ENCODE peak calls at places on chromosomes 3 and 15, in six cellular contexts. W, L, D, R, N and M are unnamed samples.

GRCh38 chr3:170585937-170586310 is at the start of gene SLC7A14:
- DNase-seq in L (no peak), R (peak; percentile 4), D (no peak), W (no peak), N (no peak), M (no peak)

GRCh38 chr15:58951388-58952060 is 18.0 kb upstream of the SLTM start:
- DNase-seq in R (peak; percentile 31), L (no peak), D (no peak), N (peak; percentile 79), W (peak; percentile 79), M (no peak)

GRCh38 chr3:71214797-71215196 is 368.7 kb downstream of the FOXP1 start:
- DNase-seq in R (no peak), D (no peak), N (no peak), W (no peak), L (no peak), M (no peak)

GRCh38 chr15:86611392-86612040 is 531.8 kb downstream of the AGBL1 start:
- DNase-seq in N (peak; percentile 40), D (no peak), L (peak; percentile 49), W (no peak), R (no peak), M (peak; percentile 33)

GRCh38 chr3:53921296-53921695 is 29.6 kb upstream of the SELENOK start:
- DNase-seq in D (no peak), N (peak; percentile 40), R (peak; percentile 6), L (peak; percentile 24), W (peak; percentile 18), M (no peak)

GRCh38 chr15:59887211-59887610 is 116.9 kb upstream of the FOXB1 start:
- DNase-seq in N (no peak), L (no peak), D (no peak), R (no peak), W (no peak), M (no peak)

GRCh38 chr3:105448338-105448982 is 81.8 kb downstream of the ALCAM start:
- DNase-seq in L (no peak), N (no peak), D (no peak), R (peak; percentile 4), W (no peak), M (no peak)

GRCh38 chr15:59237119-59237853 is 30.6 kb downstream of the LDHAL6B start:
- DNase-seq in D (no peak), L (peak; percentile 36), W (peak; percentile 50), N (no peak), R (no peak), M (no peak)

GRCh38 chr15:20356444-20357138 is 185.0 kb downstream of the GOLGA6L6 start:
- DNase-seq in D (peak; percentile 71), W (peak; percentile 45), L (peak; percentile 60), N (no peak), R (no peak), M (no peak)

GRCh38 chr15:75542386-75542797 is 36.7 kb downstream of the PTPN9 start:
- DNase-seq in W (peak; percentile 25), N (no peak), R (no peak), D (no peak), L (no peak), M (peak; percentile 78)

GRCh38 chr3:16085410-16085809 is 89.1 kb upstream of the GALNT15 start:
- DNase-seq in N (peak; percentile 64), W (peak; percentile 46), R (no peak), D (no peak), L (no peak), M (no peak)

GRCh38 chr15:90553248-90553745 is 23.6 kb downstream of the CRTC3 start:
- DNase-seq in D (no peak), R (peak; percentile 68), W (peak; percentile 93), N (peak; percentile 95), L (no peak), M (no peak)

GRCh38 chr3:132255041-132255745 is 62.0 kb upstream of the ACP3 start:
- DNase-seq in N (peak; percentile 82), L (no peak), R (peak; percentile 57), D (no peak), W (peak; percentile 98), M (peak; percentile 44)

GRCh38 chr3:39383913-39384664 is 919 bp downstream of the SLC25A38 start:
- DNase-seq in N (peak; percentile 89), D (peak; percentile 98), L (peak; percentile 97), R (peak; percentile 90), W (peak; percentile 91), M (no peak)

GRCh38 chr15:25250011-25250596 is 188.7 kb downstream of the UBE3A start:
- DNase-seq in L (no peak), N (no peak), D (no peak), R (no peak), W (no peak), M (no peak)

GRCh38 chr15:41992151-41992802 is 19.9 kb upstream of the EHD4 start:
- DNase-seq in N (no peak), W (no peak), D (peak; percentile 34), R (no peak), L (no peak), M (no peak)

GRCh38 chr3:78221796-78222195 is 1181.9 kb downstream of the ROBO2 start:
- DNase-seq in N (no peak), L (no peak), D (no peak), W (no peak), R (no peak), M (no peak)

GRCh38 chr3:4821975-4822374 is 157.3 kb upstream of the BHLHE40 start:
- DNase-seq in W (no peak), D (no peak), N (no peak), R (no peak), L (no peak), M (no peak)

GRCh38 chr3:185820973-185821758 is 3.7 kb downstream of the IGF2BP2 start:
- DNase-seq in W (peak; percentile 94), L (no peak), D (no peak), R (peak; percentile 72), N (peak; percentile 87), M (peak; percentile 82)

GRCh38 chr15:80418892-80419537 is 14.8 kb downstream of the ARNT2 start:
- DNase-seq in R (peak; percentile 36), D (no peak), W (peak; percentile 67), L (peak; percentile 54), N (peak; percentile 68), M (no peak)

GRCh38 chr3:130935761-130936160 is 41.9 kb downstream of the ATP2C1 start:
- DNase-seq in D (no peak), L (no peak), W (peak; percentile 85), R (no peak), N (peak; percentile 84), M (peak; percentile 52)

GRCh38 chr3:3998140-3998977 is 199.1 kb downstream of the LRRN1 start:
- DNase-seq in L (peak; percentile 71), R (peak; percentile 20), D (no peak), N (no peak), W (peak; percentile 32), M (peak; percentile 3)

GRCh38 chr3:86969500-86970189 is 21.3 kb downstream of the VGLL3 start:
- DNase-seq in N (no peak), R (peak; percentile 68), D (no peak), W (peak; percentile 84), L (peak; percentile 54), M (no peak)

GRCh38 chr3:99410789-99411311 is 227.5 kb upstream of the COL8A1 start:
- DNase-seq in D (no peak), L (no peak), W (peak; percentile 94), R (peak; percentile 91), N (peak; percentile 99), M (peak; percentile 64)

GRCh38 chr15:90414408-90415028 is 26.5 kb downstream of the IQGAP1 start:
- DNase-seq in W (peak; percentile 92), N (peak; percentile 71), L (no peak), R (peak; percentile 93), D (no peak), M (no peak)

GRCh38 chr3:121496841-121497240 is 48.9 kb downstream of the POLQ start:
- DNase-seq in L (no peak), W (no peak), R (no peak), D (no peak), N (no peak), M (no peak)

GRCh38 chr3:190048831-190049541 is 71.7 kb downstream of the P3H2 start:
- DNase-seq in W (peak; percentile 80), D (no peak), L (no peak), R (peak; percentile 75), N (peak; percentile 74), M (no peak)

DNA sequence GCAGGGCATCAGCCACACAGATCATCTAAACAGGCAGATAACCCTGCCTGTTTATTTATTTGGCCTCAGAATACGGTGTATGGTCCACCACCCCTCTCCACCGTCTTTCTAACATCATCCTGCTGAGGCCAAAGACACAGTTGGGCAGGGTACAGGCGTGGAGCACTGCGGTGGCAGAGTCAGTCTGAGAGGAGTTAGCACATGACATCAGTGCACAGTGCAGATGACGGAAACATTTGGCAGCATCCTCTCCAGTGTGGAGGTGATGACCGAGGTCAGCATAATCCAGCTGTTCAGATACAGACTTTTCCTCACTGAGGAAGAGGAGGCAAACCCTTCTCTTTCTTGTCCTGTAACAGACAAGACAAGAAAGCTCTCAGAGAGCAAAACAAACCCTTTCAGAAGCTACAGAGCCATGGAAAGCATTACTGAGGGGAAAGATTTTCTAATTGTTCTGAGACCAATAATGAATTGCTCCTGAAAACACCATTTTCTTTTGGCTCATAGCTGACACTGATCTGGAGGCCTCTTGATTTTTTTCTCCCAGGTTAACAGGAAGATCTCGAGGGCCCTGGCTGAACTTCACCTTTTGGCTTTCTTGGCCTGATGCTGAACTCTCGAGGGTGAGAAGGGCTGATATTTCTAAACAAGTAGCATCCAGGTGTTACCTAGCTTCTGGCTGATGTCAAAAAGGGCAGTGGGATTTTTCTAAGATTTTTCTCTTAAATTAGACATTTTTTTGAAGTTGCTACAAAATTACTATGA is 20.1 kb upstream of the NFKBIZ start:
- DNase-seq in W (peak; percentile 82), L (no peak), R (peak; percentile 70), N (peak; percentile 64), D (peak; percentile 68), M (no peak)
- H3K4me3 ChIP-seq in W (no peak overlapping the region), L (no peak overlapping the region), R (peak overlapping the region; percentile 36), N (no peak overlapping the region), D (peak overlapping the region; percentile 70), M (peak overlapping the region; percentile 65)

GRCh38 chr15:88878720-88879184 is 16.6 kb downstream of the HAPLN3 start:
- DNase-seq in L (peak; percentile 74), W (peak; percentile 58), D (peak; percentile 71), N (peak; percentile 70), R (peak; percentile 47), M (no peak)
- TF ChIP-seq CTCF in L (peak; percentile 95), W (peak; percentile 87), D (peak; percentile 47), N (peak; percentile 85), R (peak; percentile 93), M (peak; percentile 86)

GRCh38 chr3:46844851-46845250 is 18.4 kb downstream of the MYL3 start:
- DNase-seq in W (no peak), D (peak; percentile 34), N (no peak), L (no peak), R (no peak), M (no peak)
- H3K4me3 ChIP-seq in W (no peak overlapping the region), D (no peak overlapping the region), N (no peak overlapping the region), L (no peak overlapping the region), R (no peak overlapping the region), M (no peak overlapping the region)

DNA sequence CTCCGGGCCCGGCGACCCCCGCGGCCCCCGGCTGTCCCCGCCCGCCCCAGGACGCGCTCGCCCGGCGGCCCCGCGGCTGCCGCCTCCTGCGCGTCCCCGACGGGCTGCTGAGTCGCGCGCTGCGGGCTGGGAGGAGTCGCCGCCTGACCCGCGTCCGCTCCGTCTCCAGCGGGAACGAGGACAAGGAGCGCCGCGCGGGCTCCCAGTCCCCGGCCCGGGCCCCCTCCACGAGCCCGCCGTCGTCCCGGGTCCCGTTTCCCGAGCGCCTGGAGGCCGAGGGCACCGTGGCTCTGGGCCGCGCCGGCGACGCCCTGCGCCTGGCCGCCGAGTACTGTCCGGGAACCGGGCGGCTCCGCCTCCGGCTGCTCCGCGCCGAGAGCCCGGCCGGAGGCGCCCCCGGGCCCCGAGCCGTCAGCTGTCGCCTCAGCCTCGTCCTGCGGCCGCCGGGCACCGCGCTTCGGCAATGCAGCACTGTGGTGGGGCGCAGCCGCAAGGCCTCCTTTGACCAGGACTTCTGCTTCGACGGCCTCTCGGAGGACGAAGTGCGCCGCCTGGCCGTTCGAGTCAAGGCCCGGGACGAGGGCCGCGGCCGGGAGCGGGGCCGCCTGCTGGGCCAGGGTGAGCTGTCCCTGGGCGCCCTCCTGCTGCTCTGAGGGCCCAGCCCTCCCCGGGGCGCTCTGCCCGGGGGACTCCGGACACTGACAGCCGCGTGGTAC is 1.5 kb downstream of the C2CD4A start:
- DNase-seq in W (peak; percentile 60), D (peak; percentile 70), N (peak; percentile 36), R (no peak), L (peak; percentile 81), M (no peak)
- TF ChIP-seq CTCF in W (no peak), D (peak; percentile 19), N (no peak), R (no peak), L (no peak), M (no peak)